ENCODE peak calls at places on chromosomes 5 and 9, in eight cellular contexts. H, A, G, P, E, U, Y and T are unnamed samples.

GRCh38 chr5:116773926-116774325 is 199.3 kb upstream of the SEMA6A start:
- DNase-seq in H (no peak), A (no peak), G (no peak), P (no peak), E (no peak), U (no peak), Y (no peak), T (no peak)

GRCh38 chr9:106862946-106863740 is at the start of gene ZNF462:
- DNase-seq in H (peak), A (no peak), G (peak), P (peak), E (no peak), U (peak), Y (peak), T (no peak)

GRCh38 chr9:100573655-100574260 is 4.1 kb upstream of the CAVIN4 start:
- DNase-seq in H (no peak), A (no peak), G (no peak), P (no peak), E (no peak), U (no peak), Y (peak), T (no peak)

GRCh38 chr9:129309041-129309430 is 131.0 kb upstream of the IER5L start:
- DNase-seq in H (peak), A (no peak), G (peak), P (no peak), E (no peak), U (no peak), Y (no peak), T (peak)

GRCh38 chr9:134189167-134189474 is 24.8 kb upstream of the RNU6ATAC start:
- DNase-seq in H (peak), A (no peak), G (peak), P (peak), E (no peak), U (no peak), Y (no peak), T (no peak)

GRCh38 chr9:113516840-113517577 is 53.5 kb downstream of the RGS3 start:
- DNase-seq in H (no peak), A (peak), G (no peak), P (no peak), E (peak), U (no peak), Y (no peak), T (peak)

GRCh38 chr9:17131494-17131893 is 3.3 kb upstream of the CNTLN start:
- DNase-seq in H (no peak), A (no peak), G (no peak), P (no peak), E (no peak), U (no peak), Y (no peak), T (no peak)

GRCh38 chr5:139745121-139745799 is 50.3 kb upstream of the PSD2 start:
- DNase-seq in H (peak), A (no peak), G (peak), P (no peak), E (peak), U (no peak), Y (peak), T (peak)

GRCh38 chr5:100877277-100877676 is 25.8 kb downstream of the ST8SIA4 start:
- DNase-seq in H (no peak), A (no peak), G (no peak), P (no peak), E (no peak), U (no peak), Y (no peak), T (no peak)

GRCh38 chr5:92561362-92562006 is 1019.5 kb downstream of the NR2F1-AS1 start:
- DNase-seq in H (no peak), A (no peak), G (no peak), P (no peak), E (no peak), U (no peak), Y (peak), T (no peak)

GRCh38 chr9:95023217-95024003 is 294.1 kb downstream of the FANCC start:
- DNase-seq in H (no peak), A (no peak), G (no peak), P (no peak), E (no peak), U (no peak), Y (peak), T (no peak)

DNA sequence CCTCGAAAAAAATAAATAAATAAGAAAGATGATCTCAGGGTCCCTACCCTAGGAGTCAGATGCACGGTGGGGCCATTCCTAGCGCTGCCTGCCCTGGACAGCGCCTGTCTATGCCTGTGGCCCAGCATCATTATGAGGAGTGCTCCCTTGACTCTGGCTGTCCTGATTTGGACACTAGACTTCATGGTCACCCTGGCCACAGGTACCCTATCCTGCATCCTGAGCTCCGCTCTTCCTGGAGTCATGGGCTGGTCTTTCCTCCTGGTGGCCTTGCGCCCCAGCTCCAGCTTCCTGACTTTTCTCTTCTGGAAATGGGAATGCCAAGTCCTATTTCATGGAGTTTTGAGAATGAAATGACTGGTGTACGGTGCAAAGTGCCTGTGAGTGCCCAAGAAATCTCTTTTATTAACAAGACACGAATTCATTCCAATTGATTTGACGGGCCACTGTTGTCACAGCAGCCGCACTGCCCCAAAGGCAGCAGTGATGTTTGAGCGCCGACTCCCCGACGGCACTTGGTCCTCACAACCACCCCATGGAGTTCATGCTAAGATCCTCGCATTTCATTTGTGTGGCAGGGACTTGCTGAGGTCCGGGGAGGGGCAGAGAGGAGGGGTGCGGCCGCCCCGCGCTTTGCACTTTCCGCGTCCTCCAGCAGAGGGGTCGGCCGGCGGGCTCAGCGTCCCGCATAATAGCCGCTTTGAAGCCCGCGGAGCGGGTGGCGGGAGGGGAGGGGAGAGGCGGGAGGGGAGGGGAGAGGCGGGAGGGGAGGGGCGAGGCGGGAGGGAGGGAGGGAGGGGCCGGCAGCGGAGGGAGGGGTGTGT is 453 bp upstream of the AIF1L start:
- DNase-seq in H (no peak), A (no peak), G (no peak), P (no peak), E (no peak), U (peak), Y (no peak), T (no peak)
- TF ChIP-seq CTCF in H (no peak), A (no peak), G (no peak), P (no peak), E (no peak), U (peak), Y (no peak), T (no peak)

GRCh38 chr5:115389799-115390382 is 93.4 kb upstream of the CCDC112 start:
- DNase-seq in H (no peak), A (no peak), G (no peak), P (no peak), E (no peak), U (no peak), Y (no peak), T (no peak)
- TF ChIP-seq CTCF in H (no peak), A (no peak), G (no peak), P (no peak), E (no peak), U (no peak), Y (no peak), T (no peak)

GRCh38 chr5:170913573-170913972 is 51.8 kb downstream of the RANBP17 start:
- DNase-seq in H (no peak), A (no peak), G (no peak), P (no peak), E (no peak), U (no peak), Y (no peak), T (no peak)

GRCh38 chr5:170920196-170920595 is 58.4 kb downstream of the RANBP17 start:
- DNase-seq in H (no peak), A (no peak), G (no peak), P (no peak), E (no peak), U (no peak), Y (peak), T (no peak)

GRCh38 chr5:170917113-170917512 is 55.3 kb downstream of the RANBP17 start:
- DNase-seq in H (no peak), A (no peak), G (no peak), P (no peak), E (no peak), U (no peak), Y (peak), T (no peak)
- TF ChIP-seq CTCF in H (no peak), A (no peak), G (no peak), P (no peak), E (no peak), U (peak), Y (peak), T (no peak)

DNA sequence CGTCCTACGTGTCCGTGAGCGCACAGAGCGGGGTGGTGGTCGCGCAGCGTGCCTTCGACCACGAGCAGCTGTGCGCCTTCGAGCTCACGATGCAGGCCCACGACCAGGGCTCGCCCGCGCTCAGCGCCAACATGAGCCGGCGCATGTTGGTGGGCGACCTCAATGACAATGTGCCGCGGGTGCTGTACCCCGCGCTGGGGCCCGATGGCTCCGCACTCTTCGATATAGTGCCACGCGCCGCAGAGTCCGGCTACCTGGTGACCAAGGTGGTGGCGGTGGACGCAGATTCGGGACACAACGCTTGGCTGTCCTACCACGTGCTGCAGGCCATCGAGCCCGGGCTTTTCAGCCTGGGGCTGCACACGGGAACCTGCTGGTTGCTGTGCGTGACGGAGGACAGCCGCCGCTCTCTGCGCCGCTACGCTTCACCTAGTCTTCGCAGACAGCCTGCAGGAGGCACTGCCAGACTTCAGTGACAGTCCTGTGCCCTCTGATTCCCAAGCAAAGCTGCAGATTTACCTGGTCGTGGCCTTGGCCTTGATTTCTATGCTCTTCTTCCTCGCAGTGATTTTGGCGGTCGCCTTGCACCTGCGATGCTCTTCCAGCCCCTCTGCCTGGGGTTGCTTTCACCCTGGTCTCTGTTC is 2.4 kb upstream of the PCDHGA12 start:
- DNase-seq in H (no peak), A (no peak), G (no peak), P (no peak), E (no peak), U (no peak), Y (no peak), T (no peak)
- TF ChIP-seq CTCF in H (no peak), A (no peak), G (no peak), P (no peak), E (no peak), U (no peak), Y (no peak), T (no peak)

GRCh38 chr5:151406322-151406947 is 41.0 kb upstream of the SLC36A1 start:
- DNase-seq in H (no peak), A (no peak), G (no peak), P (no peak), E (no peak), U (no peak), Y (peak), T (no peak)
- TF ChIP-seq CTCF in H (no peak), A (peak), G (no peak), P (peak), E (no peak), U (peak), Y (peak), T (no peak)